ENCODE peak calls at places on chromosomes 1 and 21, in nine cellular contexts. One of them, this sample, is unnamed.

GRCh38 chr1:32782086-32782485 is 35.1 kb downstream of the YARS1 start:
- DNase-seq in IMR-90: no peak
- DNase-seq in gastrocnemius medialis: no peak
- DNase-seq in breast epithelium: no peak
- DNase-seq in Panc1: no peak
- DNase-seq in ovary: no peak
- DNase-seq in neuronal stem cell: no peak
- DNase-seq in endodermal cell: peak; percentile 40
- DNase-seq in CD8-positive, alpha-beta T cell: no peak
- DNase-seq in this sample: peak; percentile 32

GRCh38 chr21:38712076-38712475 is 93.7 kb upstream of the ETS2 start:
- DNase-seq in IMR-90: peak; percentile 27
- DNase-seq in gastrocnemius medialis: no peak
- DNase-seq in breast epithelium: no peak
- DNase-seq in Panc1: peak; percentile 30
- DNase-seq in ovary: no peak
- DNase-seq in neuronal stem cell: no peak
- DNase-seq in endodermal cell: peak; percentile 82
- DNase-seq in CD8-positive, alpha-beta T cell: no peak
- DNase-seq in this sample: peak; percentile 83

GRCh38 chr1:109640285-109640865 is 15.5 kb upstream of the GSTM4 start:
- DNase-seq in IMR-90: peak; percentile 55
- DNase-seq in gastrocnemius medialis: peak; percentile 75
- DNase-seq in breast epithelium: peak; percentile 65
- DNase-seq in Panc1: peak; percentile 64
- DNase-seq in ovary: peak; percentile 92
- DNase-seq in neuronal stem cell: peak; percentile 76
- DNase-seq in endodermal cell: peak; percentile 99
- DNase-seq in CD8-positive, alpha-beta T cell: peak; percentile 93
- DNase-seq in this sample: peak; percentile 94

GRCh38 chr21:45534591-45535331 is 7.5 kb downstream of the SLC19A1 start:
- DNase-seq in IMR-90: no peak
- DNase-seq in gastrocnemius medialis: peak; percentile 47
- DNase-seq in breast epithelium: no peak
- DNase-seq in Panc1: no peak
- DNase-seq in ovary: peak; percentile 73
- DNase-seq in neuronal stem cell: no peak
- DNase-seq in endodermal cell: peak; percentile 51
- DNase-seq in CD8-positive, alpha-beta T cell: no peak
- DNase-seq in this sample: no peak

GRCh38 chr1:65001238-65001792 is 35.0 kb upstream of the JAK1 start:
- DNase-seq in IMR-90: peak; percentile 68
- DNase-seq in gastrocnemius medialis: peak; percentile 59
- DNase-seq in breast epithelium: peak; percentile 44
- DNase-seq in Panc1: no peak
- DNase-seq in ovary: peak; percentile 72
- DNase-seq in neuronal stem cell: no peak
- DNase-seq in endodermal cell: peak; percentile 81
- DNase-seq in CD8-positive, alpha-beta T cell: peak; percentile 77
- DNase-seq in this sample: peak; percentile 85

GRCh38 chr1:183029591-183030000 is 6.4 kb downstream of the LAMC1 start:
- DNase-seq in IMR-90: peak; percentile 77
- DNase-seq in gastrocnemius medialis: no peak
- DNase-seq in breast epithelium: no peak
- DNase-seq in Panc1: no peak
- DNase-seq in ovary: no peak
- DNase-seq in neuronal stem cell: no peak
- DNase-seq in endodermal cell: no peak
- DNase-seq in CD8-positive, alpha-beta T cell: no peak
- DNase-seq in this sample: no peak

GRCh38 chr1:71046891-71047634 is 553 bp downstream of the PTGER3 start:
- DNase-seq in IMR-90: no peak
- DNase-seq in gastrocnemius medialis: no peak
- DNase-seq in breast epithelium: no peak
- DNase-seq in Panc1: no peak
- DNase-seq in ovary: no peak
- DNase-seq in neuronal stem cell: no peak
- DNase-seq in endodermal cell: peak; percentile 83
- DNase-seq in CD8-positive, alpha-beta T cell: peak; percentile 56
- DNase-seq in this sample: peak; percentile 78

GRCh38 chr1:64664287-64664686 is 80.6 kb upstream of the RAVER2 start:
- DNase-seq in IMR-90: no peak
- DNase-seq in gastrocnemius medialis: no peak
- DNase-seq in breast epithelium: no peak
- DNase-seq in Panc1: no peak
- DNase-seq in ovary: no peak
- DNase-seq in neuronal stem cell: peak; percentile 32
- DNase-seq in endodermal cell: no peak
- DNase-seq in CD8-positive, alpha-beta T cell: no peak
- DNase-seq in this sample: no peak

GRCh38 chr1:16727190-16728111 is 12.9 kb upstream of the RNU1-4 start:
- DNase-seq in IMR-90: peak; percentile 64
- DNase-seq in gastrocnemius medialis: peak; percentile 12
- DNase-seq in breast epithelium: peak; percentile 51
- DNase-seq in Panc1: no peak
- DNase-seq in ovary: peak; percentile 52
- DNase-seq in neuronal stem cell: no peak
- DNase-seq in endodermal cell: peak; percentile 87
- DNase-seq in CD8-positive, alpha-beta T cell: peak; percentile 59
- DNase-seq in this sample: peak; percentile 91

GRCh38 chr1:163427336-163427735 is 105.6 kb downstream of the NUF2 start:
- DNase-seq in IMR-90: no peak
- DNase-seq in gastrocnemius medialis: no peak
- DNase-seq in breast epithelium: no peak
- DNase-seq in Panc1: no peak
- DNase-seq in ovary: no peak
- DNase-seq in neuronal stem cell: no peak
- DNase-seq in endodermal cell: peak; percentile 90
- DNase-seq in CD8-positive, alpha-beta T cell: no peak
- DNase-seq in this sample: no peak

GRCh38 chr1:229694053-229694693 is 68.1 kb downstream of the URB2 start:
- DNase-seq in IMR-90: peak; percentile 81
- DNase-seq in gastrocnemius medialis: peak; percentile 82
- DNase-seq in breast epithelium: peak; percentile 25
- DNase-seq in Panc1: no peak
- DNase-seq in ovary: peak; percentile 87
- DNase-seq in neuronal stem cell: peak; percentile 42
- DNase-seq in endodermal cell: peak; percentile 91
- DNase-seq in CD8-positive, alpha-beta T cell: no peak
- DNase-seq in this sample: peak; percentile 42

GRCh38 chr1:25622526-25622925 is 5.9 kb downstream of the MAN1C1 start:
- DNase-seq in IMR-90: no peak
- DNase-seq in gastrocnemius medialis: no peak
- DNase-seq in breast epithelium: no peak
- DNase-seq in Panc1: no peak
- DNase-seq in ovary: no peak
- DNase-seq in neuronal stem cell: no peak
- DNase-seq in endodermal cell: peak; percentile 31
- DNase-seq in CD8-positive, alpha-beta T cell: peak; percentile 58
- DNase-seq in this sample: no peak

GRCh38 chr1:154351363-154352068 is 26.2 kb downstream of the ATP8B2 start:
- DNase-seq in IMR-90: no peak
- DNase-seq in gastrocnemius medialis: no peak
- DNase-seq in breast epithelium: no peak
- DNase-seq in Panc1: no peak
- DNase-seq in ovary: no peak
- DNase-seq in neuronal stem cell: no peak
- DNase-seq in endodermal cell: no peak
- DNase-seq in CD8-positive, alpha-beta T cell: no peak
- DNase-seq in this sample: no peak

GRCh38 chr1:97412737-97413136 is 508.1 kb downstream of the DPYD start:
- DNase-seq in IMR-90: peak; percentile 18
- DNase-seq in gastrocnemius medialis: no peak
- DNase-seq in breast epithelium: no peak
- DNase-seq in Panc1: no peak
- DNase-seq in ovary: no peak
- DNase-seq in neuronal stem cell: no peak
- DNase-seq in endodermal cell: no peak
- DNase-seq in CD8-positive, alpha-beta T cell: no peak
- DNase-seq in this sample: peak; percentile 27

GRCh38 chr1:87805661-87806376 is 477.1 kb downstream of the LMO4 start:
- DNase-seq in IMR-90: peak; percentile 74
- DNase-seq in gastrocnemius medialis: no peak
- DNase-seq in breast epithelium: no peak
- DNase-seq in Panc1: no peak
- DNase-seq in ovary: no peak
- DNase-seq in neuronal stem cell: no peak
- DNase-seq in endodermal cell: no peak
- DNase-seq in CD8-positive, alpha-beta T cell: no peak
- DNase-seq in this sample: no peak

GRCh38 chr1:229674042-229674441 is 48.0 kb downstream of the URB2 start:
- DNase-seq in IMR-90: no peak
- DNase-seq in gastrocnemius medialis: no peak
- DNase-seq in breast epithelium: no peak
- DNase-seq in Panc1: no peak
- DNase-seq in ovary: no peak
- DNase-seq in neuronal stem cell: no peak
- DNase-seq in endodermal cell: no peak
- DNase-seq in CD8-positive, alpha-beta T cell: no peak
- DNase-seq in this sample: no peak

GRCh38 chr1:193473932-193474331 is 287.5 kb upstream of the B3GALT2 start:
- DNase-seq in IMR-90: no peak
- DNase-seq in gastrocnemius medialis: no peak
- DNase-seq in breast epithelium: no peak
- DNase-seq in Panc1: no peak
- DNase-seq in ovary: no peak
- DNase-seq in neuronal stem cell: no peak
- DNase-seq in endodermal cell: no peak
- DNase-seq in CD8-positive, alpha-beta T cell: no peak
- DNase-seq in this sample: no peak
- H3K4me3 ChIP-seq in IMR-90: no peak overlapping the region
- H3K4me3 ChIP-seq in gastrocnemius medialis: no peak overlapping the region
- H3K4me3 ChIP-seq in breast epithelium: no peak overlapping the region
- H3K4me3 ChIP-seq in Panc1: no peak overlapping the region
- H3K4me3 ChIP-seq in ovary: no peak overlapping the region
- H3K4me3 ChIP-seq in neuronal stem cell: no peak overlapping the region
- H3K4me3 ChIP-seq in endodermal cell: no peak overlapping the region
- H3K4me3 ChIP-seq in CD8-positive, alpha-beta T cell: no peak overlapping the region
- H3K4me3 ChIP-seq in this sample: no peak overlapping the region

DNA sequence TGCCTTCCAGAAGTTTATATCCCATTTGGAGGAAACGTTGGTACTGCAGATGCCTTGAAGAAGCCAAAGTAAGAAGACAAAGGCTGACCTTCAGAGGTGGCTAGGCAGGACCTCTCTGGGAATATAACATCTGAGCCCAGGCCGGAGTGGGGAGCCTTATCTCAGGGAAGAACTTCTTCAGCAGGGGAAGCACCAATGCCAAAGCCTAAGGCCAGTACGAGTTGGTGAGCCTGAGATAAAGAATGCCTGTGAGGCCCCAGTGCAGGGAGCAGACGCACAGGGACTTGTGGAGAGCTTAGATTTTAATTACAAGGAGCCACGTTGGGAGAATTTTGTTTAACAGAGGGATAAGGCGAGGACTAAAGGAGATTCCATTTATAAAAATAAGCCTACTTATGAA is 468.7 kb upstream of the RUNX1 start:
- DNase-seq in IMR-90: no peak
- DNase-seq in gastrocnemius medialis: no peak
- DNase-seq in breast epithelium: no peak
- DNase-seq in Panc1: no peak
- DNase-seq in ovary: no peak
- DNase-seq in neuronal stem cell: no peak
- DNase-seq in endodermal cell: no peak
- DNase-seq in CD8-positive, alpha-beta T cell: no peak
- DNase-seq in this sample: no peak
- H3K27me3 ChIP-seq in IMR-90: no peaks in the 10 kb centered on the region
- H3K27me3 ChIP-seq in gastrocnemius medialis: no peaks in the 10 kb centered on the region
- H3K27me3 ChIP-seq in breast epithelium: no peaks in the 10 kb centered on the region
- H3K27me3 ChIP-seq in Panc1: no peaks in the 10 kb centered on the region
- H3K27me3 ChIP-seq in ovary: no peaks in the 10 kb centered on the region
- H3K27me3 ChIP-seq in neuronal stem cell: no peaks in the 10 kb centered on the region
- H3K27me3 ChIP-seq in endodermal cell: no peaks in the 10 kb centered on the region
- H3K27me3 ChIP-seq in CD8-positive, alpha-beta T cell: no peaks in the 10 kb centered on the region
- H3K27me3 ChIP-seq in this sample: no peaks in the 10 kb centered on the region

GRCh38 chr21:35988396-35989140 is 71.8 kb downstream of the SETD4 start:
- DNase-seq in IMR-90: no peak
- DNase-seq in gastrocnemius medialis: no peak
- DNase-seq in breast epithelium: no peak
- DNase-seq in Panc1: no peak
- DNase-seq in ovary: no peak
- DNase-seq in neuronal stem cell: no peak
- DNase-seq in endodermal cell: no peak
- DNase-seq in CD8-positive, alpha-beta T cell: no peak
- DNase-seq in this sample: no peak

GRCh38 chr21:35989185-35989735 is 71.1 kb downstream of the SETD4 start:
- DNase-seq in IMR-90: no peak
- DNase-seq in gastrocnemius medialis: peak; percentile 26
- DNase-seq in breast epithelium: no peak
- DNase-seq in Panc1: no peak
- DNase-seq in ovary: no peak
- DNase-seq in neuronal stem cell: no peak
- DNase-seq in endodermal cell: no peak
- DNase-seq in CD8-positive, alpha-beta T cell: no peak
- DNase-seq in this sample: peak; percentile 88

GRCh38 chr21:35990609-35991008 is 69.7 kb downstream of the SETD4 start:
- DNase-seq in IMR-90: no peak
- DNase-seq in gastrocnemius medialis: no peak
- DNase-seq in breast epithelium: no peak
- DNase-seq in Panc1: no peak
- DNase-seq in ovary: no peak
- DNase-seq in neuronal stem cell: no peak
- DNase-seq in endodermal cell: no peak
- DNase-seq in CD8-positive, alpha-beta T cell: no peak
- DNase-seq in this sample: no peak

GRCh38 chr21:35984654-35985366 is 75.5 kb downstream of the SETD4 start:
- DNase-seq in IMR-90: no peak
- DNase-seq in gastrocnemius medialis: no peak
- DNase-seq in breast epithelium: no peak
- DNase-seq in Panc1: no peak
- DNase-seq in ovary: no peak
- DNase-seq in neuronal stem cell: no peak
- DNase-seq in endodermal cell: no peak
- DNase-seq in CD8-positive, alpha-beta T cell: no peak
- DNase-seq in this sample: no peak

GRCh38 chr21:35987475-35987874 is 72.9 kb downstream of the SETD4 start:
- DNase-seq in IMR-90: no peak
- DNase-seq in gastrocnemius medialis: no peak
- DNase-seq in breast epithelium: no peak
- DNase-seq in Panc1: no peak
- DNase-seq in ovary: no peak
- DNase-seq in neuronal stem cell: no peak
- DNase-seq in endodermal cell: no peak
- DNase-seq in CD8-positive, alpha-beta T cell: no peak
- DNase-seq in this sample: no peak
- H3K27ac ChIP-seq in IMR-90: no peak overlapping the region
- H3K27ac ChIP-seq in gastrocnemius medialis: no peak overlapping the region
- H3K27ac ChIP-seq in breast epithelium: no peak overlapping the region
- H3K27ac ChIP-seq in Panc1: no peak overlapping the region
- H3K27ac ChIP-seq in ovary: no peak overlapping the region
- H3K27ac ChIP-seq in neuronal stem cell: no peak overlapping the region
- H3K27ac ChIP-seq in endodermal cell: no peak overlapping the region
- H3K27ac ChIP-seq in CD8-positive, alpha-beta T cell: no peak overlapping the region
- H3K27ac ChIP-seq in this sample: no peak overlapping the region

DNA sequence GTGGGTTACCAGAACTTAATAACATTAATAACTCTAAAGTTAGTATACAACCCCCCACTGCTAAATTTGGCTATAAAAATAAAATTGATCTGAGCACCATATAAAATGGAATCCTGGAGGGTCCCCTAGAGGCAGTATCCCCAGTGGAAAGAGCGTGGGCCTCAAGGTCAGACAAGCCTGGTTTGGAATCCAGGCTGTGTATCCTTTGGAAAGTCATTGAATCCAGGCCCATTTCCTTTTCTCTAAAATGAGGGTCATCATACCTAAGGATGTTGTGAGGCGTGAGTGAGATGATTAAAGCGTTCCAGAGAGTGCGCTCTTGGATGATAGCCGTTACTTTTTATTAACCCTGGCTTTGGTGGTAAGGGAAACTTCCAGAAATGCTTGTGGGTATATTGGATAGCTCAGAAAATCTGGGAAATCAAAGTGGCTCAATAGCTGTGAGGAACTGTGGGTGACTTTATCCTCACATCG is 671 bp upstream of the ZNF436 start:
- DNase-seq in IMR-90: no peak
- DNase-seq in gastrocnemius medialis: no peak
- DNase-seq in breast epithelium: no peak
- DNase-seq in Panc1: no peak
- DNase-seq in ovary: peak; percentile 34
- DNase-seq in neuronal stem cell: no peak
- DNase-seq in endodermal cell: peak; percentile 44
- DNase-seq in CD8-positive, alpha-beta T cell: no peak
- DNase-seq in this sample: no peak
- H3K4me3 ChIP-seq in IMR-90: peak overlapping the region; percentile 67
- H3K4me3 ChIP-seq in gastrocnemius medialis: peak overlapping the region; percentile 91
- H3K4me3 ChIP-seq in breast epithelium: peak overlapping the region; percentile 79
- H3K4me3 ChIP-seq in Panc1: peak overlapping the region; percentile 100
- H3K4me3 ChIP-seq in ovary: peak overlapping the region; percentile 94
- H3K4me3 ChIP-seq in neuronal stem cell: no peak overlapping the region
- H3K4me3 ChIP-seq in endodermal cell: peak overlapping the region; percentile 95
- H3K4me3 ChIP-seq in CD8-positive, alpha-beta T cell: no peak overlapping the region
- H3K4me3 ChIP-seq in this sample: peak overlapping the region; percentile 98